ENCODE peak calls at places on chromosomes 12 and 14, in seven cellular contexts. Z, P, M, L, Y, U and V are unnamed samples.

GRCh38 chr14:73460691-73461127 is 2.4 kb upstream of the NUMB start:
- DNase-seq in M (no peak), Y (no peak), U (no peak), L (no peak), P (no peak), Z (no peak), V (peak; percentile 84)

GRCh38 chr12:52014567-52015392 is 8.0 kb downstream of the TAMALIN start:
- DNase-seq in U (no peak), P (no peak), Y (no peak), L (no peak), Z (peak; percentile 79), M (no peak), V (no peak)

GRCh38 chr14:71135496-71135895 is 228.2 kb downstream of the PCNX1 start:
- DNase-seq in Z (no peak), P (no peak), Y (no peak), M (no peak), L (no peak), U (no peak), V (no peak)

GRCh38 chr12:77963576-77964178 is 133.0 kb downstream of the NAV3 start:
- DNase-seq in L (no peak), M (no peak), U (no peak), Y (no peak), Z (no peak), P (no peak), V (no peak)

GRCh38 chr12:3317481-3317815 is 173.6 kb upstream of the PRMT8 start:
- DNase-seq in P (no peak), L (no peak), M (no peak), U (no peak), Y (no peak), Z (no peak), V (no peak)

GRCh38 chr12:2547273-2548044 is 247.3 kb upstream of the FKBP4 start:
- DNase-seq in P (peak; percentile 27), M (no peak), Z (no peak), L (no peak), Y (no peak), U (no peak), V (no peak)

GRCh38 chr14:87896393-87897380 is 96.3 kb downstream of the GALC start:
- DNase-seq in L (peak; percentile 6), M (no peak), Z (peak; percentile 58), Y (peak; percentile 47), P (no peak), U (no peak), V (peak; percentile 75)

GRCh38 chr12:65876898-65877721 is 52.8 kb downstream of the HMGA2 start:
- DNase-seq in L (no peak), Z (peak; percentile 55), Y (no peak), P (no peak), M (no peak), U (no peak), V (peak; percentile 83)

GRCh38 chr14:30894923-30895515 is 20.7 kb downstream of the COCH start:
- DNase-seq in Z (no peak), M (no peak), L (no peak), P (no peak), Y (no peak), U (no peak), V (no peak)

GRCh38 chr14:56217380-56218045 is 99.3 kb downstream of the PELI2 start:
- DNase-seq in P (no peak), M (no peak), U (no peak), L (no peak), Y (no peak), Z (no peak), V (no peak)

GRCh38 chr12:90091809-90092208 is 383.2 kb upstream of the ATP2B1 start:
- DNase-seq in L (no peak), P (no peak), Y (no peak), M (no peak), Z (no peak), U (no peak), V (no peak)

GRCh38 chr12:94149781-94150482 is 1.6 kb downstream of the PLXNC1 start:
- DNase-seq in M (peak; percentile 28), Z (peak; percentile 53), U (peak; percentile 69), Y (no peak), L (no peak), P (peak; percentile 71), V (peak; percentile 44)

GRCh38 chr14:24051789-24052655 is at the start of gene CARMIL3:
- DNase-seq in U (no peak), L (peak; percentile 52), M (peak; percentile 62), P (peak; percentile 77), Z (peak; percentile 95), Y (no peak), V (peak; percentile 42)

GRCh38 chr12:19752712-19753111 is 313.4 kb downstream of the AEBP2 start:
- DNase-seq in P (no peak), U (no peak), M (no peak), Y (no peak), L (no peak), Z (no peak), V (no peak)

GRCh38 chr12:81998761-81999378 is 239.7 kb upstream of the PPFIA2 start:
- DNase-seq in L (no peak), Z (no peak), M (no peak), Y (no peak), U (no peak), P (no peak), V (peak; percentile 23)

GRCh38 chr14:44369401-44370123 is 137.5 kb downstream of the FSCB start:
- DNase-seq in L (no peak), P (no peak), Z (no peak), Y (no peak), M (no peak), U (no peak), V (no peak)

GRCh38 chr14:102125546-102125945 is 14.2 kb upstream of the WDR20 start:
- DNase-seq in Z (no peak), M (no peak), P (no peak), U (no peak), Y (no peak), L (no peak), V (no peak)

GRCh38 chr12:56248711-56249110 is 9.5 kb downstream of the ANKRD52 start:
- DNase-seq in U (no peak), M (no peak), Z (no peak), P (no peak), Y (no peak), L (no peak), V (no peak)

GRCh38 chr12:107356266-107356936 is 263.1 kb upstream of the CRY1 start:
- DNase-seq in Y (no peak), U (no peak), P (no peak), Z (no peak), L (no peak), M (no peak), V (peak; percentile 74)

GRCh38 chr12:8911606-8912268 is 2.6 kb upstream of the PHC1 start:
- DNase-seq in P (no peak), Z (no peak), U (no peak), Y (no peak), L (no peak), M (no peak), V (no peak)

GRCh38 chr14:94373708-94374107 is 14.7 kb downstream of the SERPINA1 start:
- DNase-seq in M (no peak), U (peak; percentile 76), P (peak; percentile 73), Y (no peak), Z (no peak), L (no peak), V (peak; percentile 98)

GRCh38 chr12:40336573-40337199 is 111.9 kb downstream of the LRRK2 start:
- DNase-seq in L (no peak), M (no peak), P (no peak), Z (peak; percentile 54), U (no peak), Y (no peak), V (peak; percentile 31)

GRCh38 chr14:77185093-77185465 is 3.5 kb downstream of the TMEM63C start:
- DNase-seq in P (no peak), Z (no peak), M (no peak), U (no peak), Y (no peak), L (no peak), V (no peak)

GRCh38 chr14:104223101-104223809 is 84.9 kb downstream of the KIF26A start:
- DNase-seq in P (no peak), U (no peak), Y (no peak), M (no peak), L (no peak), Z (peak; percentile 55), V (no peak)

GRCh38 chr12:9799961-9800360 is 27.3 kb upstream of the KLRF1 start:
- DNase-seq in Y (no peak), Z (no peak), L (no peak), U (no peak), P (no peak), M (no peak), V (no peak)

GRCh38 chr14:96030136-96030760 is 8.9 kb upstream of the C14orf132 start:
- DNase-seq in P (no peak), L (no peak), Y (no peak), U (no peak), Z (no peak), M (no peak), V (no peak)

GRCh38 chr14:97224016-97224415 is 426.8 kb downstream of the VRK1 start:
- DNase-seq in M (no peak), Z (no peak), P (no peak), U (no peak), Y (no peak), L (no peak), V (no peak)

GRCh38 chr12:127401005-127401404 is 866.0 kb upstream of the TMEM132C start:
- DNase-seq in L (no peak), P (no peak), M (no peak), Y (no peak), U (no peak), Z (no peak), V (peak; percentile 13)

GRCh38 chr12:82841379-82841778 is 154.7 kb downstream of the TMTC2 start:
- DNase-seq in M (no peak), L (no peak), Y (no peak), Z (no peak), P (no peak), U (no peak), V (no peak)

GRCh38 chr12:95995238-95996031 is 709 bp downstream of the HAL start:
- DNase-seq in Z (no peak), P (no peak), Y (no peak), L (no peak), M (no peak), U (no peak), V (no peak)

GRCh38 chr12:57614178-57614947 is 3.1 kb downstream of the ARHGEF25 start:
- DNase-seq in U (no peak), L (no peak), P (peak; percentile 77), M (no peak), Y (no peak), Z (peak; percentile 83), V (no peak)

GRCh38 chr12:123022205-123022604 is 41.7 kb downstream of the ARL6IP4 start:
- DNase-seq in Z (no peak), P (no peak), Y (no peak), U (no peak), M (no peak), L (no peak), V (no peak)

GRCh38 chr12:16531623-16532022 is 74.3 kb downstream of the LMO3 start:
- DNase-seq in L (no peak), U (no peak), Y (no peak), Z (no peak), M (no peak), P (no peak), V (no peak)

GRCh38 chr14:59847711-59848110 is 22.9 kb downstream of the RTN1 start:
- DNase-seq in M (no peak), Z (no peak), P (no peak), U (no peak), L (no peak), Y (no peak), V (no peak)